ENCODE peak calls at places on chromosomes 16 and 17, in nine cellular contexts. X is MCF 10A; T is activated T-cell treated with anti-CD3 and anti-CD28 coated beads, Interleukin-2, amount 50 U/mL, for 72 hours; W is activated CD4-positive, alpha-beta T cell treated with anti-CD3 and anti-CD28 coated beads, Interleukin-2, amount 50 U/mL, for 1 hour; I is HCEC 1CT; V is colonic mucosa; Y is Caco-2; J is hepatic stellate cell; P is HTR-8/SVneo. A is an unnamed sample.

GRCh38 chr16:81798311-81799137 is 19.4 kb downstream of the PLCG2 start:
- DNase-seq in X (no peak), T (peak; percentile 27), W (no peak), I (no peak), V (no peak), Y (no peak), J (no peak), P (no peak), A (no peak)

GRCh38 chr16:55503726-55504553 is 4.9 kb upstream of the LPCAT2 start:
- DNase-seq in X (no peak), T (no peak), W (no peak), I (no peak), V (no peak), Y (no peak), J (no peak), P (no peak), A (no peak)

GRCh38 chr16:60107467-60107866 is 1373.4 kb upstream of the GOT2 start:
- DNase-seq in X (no peak), T (no peak), W (no peak), I (no peak), V (no peak), Y (no peak), J (no peak), P (no peak), A (no peak)

GRCh38 chr17:58658804-58659713 is 32.8 kb downstream of the TEX14 start:
- DNase-seq in X (peak; percentile 97), T (peak; percentile 87), W (peak; percentile 67), I (peak; percentile 98), V (peak; percentile 76), Y (peak; percentile 96), J (peak; percentile 75), P (peak; percentile 91), A (peak; percentile 97)

GRCh38 chr17:49557204-49558024 is 18.3 kb upstream of the NXPH3 start:
- DNase-seq in X (peak; percentile 62), T (peak; percentile 58), W (no peak), I (peak; percentile 49), V (no peak), Y (peak; percentile 83), J (peak; percentile 62), P (peak; percentile 74), A (peak; percentile 60)

GRCh38 chr16:19239756-19240155 is 45.8 kb upstream of the CLEC19A start:
- DNase-seq in X (no peak), T (no peak), W (no peak), I (no peak), V (no peak), Y (no peak), J (no peak), P (no peak), A (no peak)

GRCh38 chr16:29146266-29146665 is 161.4 kb downstream of the LAT start:
- DNase-seq in X (no peak), T (no peak), W (no peak), I (no peak), V (no peak), Y (no peak), J (no peak), P (no peak), A (no peak)

GRCh38 chr17:31008374-31009035 is 37.7 kb downstream of the RNF135 start:
- DNase-seq in X (peak; percentile 61), T (peak; percentile 71), W (peak; percentile 52), I (peak; percentile 52), V (peak; percentile 67), Y (peak; percentile 67), J (peak; percentile 57), P (peak; percentile 18), A (peak; percentile 87)

GRCh38 chr17:58084317-58084981 is 1.2 kb downstream of the DYNLL2 start:
- DNase-seq in X (peak; percentile 47), T (peak; percentile 29), W (peak; percentile 50), I (no peak), V (peak; percentile 63), Y (peak; percentile 87), J (no peak), P (peak; percentile 53), A (no peak)

A was measured in retina.